ENCODE peak calls at places on chromosomes 6 and 20, in six cellular contexts. K, E, A, H, V and I are unnamed samples.

GRCh38 chr6:104527761-104528415 is 331.8 kb downstream of the HACE1 start:
- DNase-seq in K (peak; percentile 25), E (peak; percentile 52), A (no peak), H (no peak), V (peak; percentile 89), I (peak; percentile 45)

GRCh38 chr20:8073024-8073832 is 53.7 kb upstream of the TMX4 start:
- DNase-seq in K (peak; percentile 94), E (no peak), A (no peak), H (peak; percentile 82), V (peak; percentile 67), I (no peak)

GRCh38 chr6:3117912-3118352 is 579 bp upstream of the BPHL start:
- DNase-seq in K (peak; percentile 54), E (no peak), A (no peak), H (no peak), V (no peak), I (no peak)

GRCh38 chr6:165823609-165824326 is 160.7 kb upstream of the PDE10A start:
- DNase-seq in K (no peak), E (no peak), A (no peak), H (no peak), V (no peak), I (no peak)

GRCh38 chr6:93964296-93964695 is 544.9 kb upstream of the EPHA7 start:
- DNase-seq in K (no peak), E (no peak), A (no peak), H (no peak), V (no peak), I (no peak)

GRCh38 chr6:30555428-30556005 is 772 bp downstream of the GNL1 start:
- DNase-seq in K (peak; percentile 13), E (peak; percentile 42), A (peak; percentile 31), H (no peak), V (peak; percentile 86), I (peak; percentile 55)

GRCh38 chr6:78492351-78493010 is 374.9 kb upstream of the IRAK1BP1 start:
- DNase-seq in K (peak; percentile 22), E (no peak), A (no peak), H (no peak), V (no peak), I (no peak)

GRCh38 chr20:309306-309840 is 12.0 kb downstream of the ZCCHC3 start:
- DNase-seq in K (no peak), E (no peak), A (no peak), H (no peak), V (no peak), I (no peak)

GRCh38 chr20:45337367-45338120 is 10.7 kb downstream of the SDC4 start:
- DNase-seq in K (peak; percentile 96), E (peak; percentile 54), A (peak; percentile 69), H (peak; percentile 77), V (peak; percentile 83), I (peak; percentile 53)

GRCh38 chr20:62282877-62283503 is 19.8 kb upstream of the ADRM1 start:
- DNase-seq in K (no peak), E (no peak), A (no peak), H (no peak), V (no peak), I (no peak)

GRCh38 chr6:155317186-155317585 is 2.9 kb upstream of the TFB1M start:
- DNase-seq in K (no peak), E (no peak), A (no peak), H (no peak), V (no peak), I (no peak)

GRCh38 chr6:127832381-127832780 is 68.5 kb downstream of the THEMIS start:
- DNase-seq in K (no peak), E (no peak), A (no peak), H (no peak), V (no peak), I (no peak)

GRCh38 chr6:63793727-63794126 is 158.1 kb downstream of the PHF3 start:
- DNase-seq in K (no peak), E (no peak), A (no peak), H (no peak), V (no peak), I (no peak)

GRCh38 chr20:53778041-53778516 is 184.4 kb upstream of the ZNF217 start:
- DNase-seq in K (no peak), E (no peak), A (no peak), H (no peak), V (no peak), I (no peak)

GRCh38 chr20:52193133-52193532 is 1.6 kb upstream of the ZFP64 start:
- DNase-seq in K (no peak), E (no peak), A (no peak), H (no peak), V (no peak), I (no peak)

GRCh38 chr6:123009101-123009500 is 13.1 kb downstream of the CLVS2 start:
- DNase-seq in K (no peak), E (no peak), A (no peak), H (no peak), V (no peak), I (no peak)

GRCh38 chr6:35092362-35093117 is 48.6 kb downstream of the TCP11 start:
- DNase-seq in K (peak; percentile 78), E (peak; percentile 16), A (peak; percentile 25), H (no peak), V (no peak), I (peak; percentile 31)

GRCh38 chr6:160750276-160750689 is 48.2 kb downstream of the PLG start:
- DNase-seq in K (no peak), E (no peak), A (no peak), H (no peak), V (peak; percentile 90), I (no peak)

GRCh38 chr6:51913265-51913664 is 174.1 kb downstream of the PKHD1 start:
- DNase-seq in K (no peak), E (no peak), A (no peak), H (no peak), V (no peak), I (no peak)

GRCh38 chr6:17394192-17394611 is 807 bp downstream of the CAP2 start:
- DNase-seq in K (peak; percentile 80), E (peak; percentile 67), A (peak; percentile 55), H (peak; percentile 77), V (peak; percentile 89), I (peak; percentile 51)

DNA sequence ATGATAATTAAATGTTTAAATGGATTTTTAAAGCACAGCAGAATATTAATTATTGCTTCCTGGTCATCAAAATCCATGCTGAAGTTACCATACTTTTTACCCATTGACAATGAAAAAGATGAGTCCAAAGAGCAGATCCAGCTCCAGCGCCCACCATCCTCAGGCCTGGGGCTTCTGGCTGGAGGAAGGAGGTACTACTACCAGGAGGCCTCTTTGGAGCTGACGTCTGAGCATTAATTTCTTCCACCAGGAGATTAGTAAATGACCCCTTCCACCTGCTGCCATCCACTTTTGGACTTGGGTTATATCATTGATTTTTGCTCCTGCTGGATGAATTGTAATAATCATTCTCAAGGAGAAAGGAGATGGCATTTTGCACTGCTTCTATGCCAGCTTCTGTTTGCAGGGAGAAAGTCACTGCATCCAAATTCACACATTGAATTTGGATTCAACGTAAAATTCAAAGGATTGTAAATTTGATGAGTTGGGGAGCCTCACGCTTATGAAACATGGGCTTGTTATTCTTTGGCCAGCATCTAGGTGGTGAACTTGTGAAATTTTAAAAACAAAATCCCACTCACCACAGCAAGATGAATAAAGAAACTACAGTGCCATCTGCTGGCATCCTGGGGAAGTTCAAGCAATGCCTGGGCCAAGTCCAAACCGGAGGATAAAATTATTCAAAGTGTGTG is 121.8 kb downstream of the SASH1 start:
- DNase-seq in K (peak; percentile 50), E (peak; percentile 70), A (peak; percentile 64), H (peak; percentile 63), V (peak; percentile 90), I (peak; percentile 69)
- H3K27ac ChIP-seq in K (no peak overlapping the region), E (no peak overlapping the region), A (peak overlapping the region; percentile 14), H (no peak overlapping the region), V (no peak overlapping the region), I (no peak overlapping the region)

GRCh38 chr6:27095914-27096313 is 151.6 kb upstream of the PRSS16 start:
- DNase-seq in K (no peak), E (no peak), A (no peak), H (no peak), V (no peak), I (no peak)

GRCh38 chr6:27100921-27101320 is 146.6 kb upstream of the PRSS16 start:
- DNase-seq in K (no peak), E (no peak), A (no peak), H (no peak), V (no peak), I (no peak)

GRCh38 chr6:27098956-27099355 is 148.5 kb upstream of the PRSS16 start:
- DNase-seq in K (no peak), E (no peak), A (no peak), H (no peak), V (no peak), I (no peak)

GRCh38 chr6:27092316-27092692 is 155.2 kb upstream of the PRSS16 start:
- DNase-seq in K (no peak), E (no peak), A (no peak), H (no peak), V (no peak), I (no peak)

GRCh38 chr6:27096834-27097511 is 150.5 kb upstream of the PRSS16 start:
- DNase-seq in K (peak; percentile 67), E (peak; percentile 67), A (peak; percentile 51), H (peak; percentile 38), V (peak; percentile 87), I (peak; percentile 57)
- H3K27ac ChIP-seq in K (no peak overlapping the region), E (no peak overlapping the region), A (no peak overlapping the region), H (no peak overlapping the region), V (no peak overlapping the region), I (no peak overlapping the region)

GRCh38 chr20:34708621-34709043 is 4.5 kb downstream of the TP53INP2 start:
- DNase-seq in K (no peak), E (peak; percentile 77), A (peak; percentile 38), H (no peak), V (peak; percentile 81), I (peak; percentile 72)

GRCh38 chr20:34710861-34711574 is 6.9 kb downstream of the TP53INP2 start:
- DNase-seq in K (no peak), E (no peak), A (no peak), H (no peak), V (no peak), I (no peak)

GRCh38 chr20:34710568-34710839 is 6.4 kb downstream of the TP53INP2 start:
- DNase-seq in K (no peak), E (no peak), A (no peak), H (no peak), V (no peak), I (no peak)

GRCh38 chr20:34709836-34710567 is 5.9 kb downstream of the TP53INP2 start:
- DNase-seq in K (peak; percentile 47), E (peak; percentile 77), A (peak; percentile 52), H (no peak), V (peak; percentile 92), I (peak; percentile 72)

GRCh38 chr20:34709044-34709835 is 5.1 kb downstream of the TP53INP2 start:
- DNase-seq in K (peak; percentile 68), E (peak; percentile 92), A (peak; percentile 83), H (no peak), V (peak; percentile 95), I (peak; percentile 89)
- H3K27ac ChIP-seq in K (peak overlapping the region; percentile 74), E (peak overlapping the region; percentile 61), A (peak overlapping the region; percentile 94), H (no peak overlapping the region), V (peak overlapping the region; percentile 40), I (peak overlapping the region; percentile 87)

DNA sequence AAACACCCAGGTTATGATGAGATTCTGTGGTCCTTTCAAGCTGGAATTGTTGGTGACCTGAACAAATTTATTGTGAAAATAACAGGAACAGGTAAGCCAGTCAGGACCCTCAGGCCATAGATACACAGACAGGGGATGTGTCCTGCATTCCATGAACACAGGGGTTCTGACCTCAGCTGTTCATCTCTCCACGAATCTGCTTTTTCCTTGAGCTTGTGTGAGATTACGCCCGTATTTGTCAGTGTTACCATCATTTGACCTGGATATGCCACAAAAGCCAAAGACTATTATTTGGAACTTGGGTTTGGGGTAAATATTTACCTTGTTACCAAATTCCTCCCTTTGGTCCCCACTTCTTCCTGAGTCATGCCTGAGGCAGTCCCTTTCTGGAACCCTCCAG is 288.9 kb downstream of the PREX1 start:
- DNase-seq in K (peak; percentile 12), E (no peak), A (no peak), H (peak; percentile 92), V (peak; percentile 54), I (no peak)
- H3K27ac ChIP-seq in K (no peak overlapping the region), E (no peak overlapping the region), A (no peak overlapping the region), H (peak overlapping the region; percentile 84), V (no peak overlapping the region), I (no peak overlapping the region)

GRCh38 chr6:168042426-168043192 is 36.4 kb downstream of the FRMD1 start:
- DNase-seq in K (no peak), E (no peak), A (no peak), H (no peak), V (no peak), I (no peak)
- H3K27ac ChIP-seq in K (no peak overlapping the region), E (no peak overlapping the region), A (no peak overlapping the region), H (no peak overlapping the region), V (no peak overlapping the region), I (no peak overlapping the region)